ENCODE peak calls at places on chromosomes 13 and 19, in six cellular contexts. O, G, R, D, U and V are unnamed samples.

GRCh38 chr13:91586609-91587008 is 188.2 kb downstream of the GPC5 start:
- DNase-seq in O (no peak), G (no peak), R (no peak), D (no peak), U (no peak), V (no peak)

GRCh38 chr13:59458908-59459579 is 704.7 kb downstream of the DIAPH3 start:
- DNase-seq in O (no peak), G (no peak), R (peak), D (no peak), U (no peak), V (no peak)

GRCh38 chr19:51970718-51971117 is 15.9 kb downstream of the ZNF350 start:
- DNase-seq in O (no peak), G (no peak), R (no peak), D (no peak), U (no peak), V (no peak)

GRCh38 chr19:7682175-7682855 is 1.7 kb downstream of the TRAPPC5 start:
- DNase-seq in O (no peak), G (no peak), R (no peak), D (no peak), U (no peak), V (no peak)

GRCh38 chr19:14450168-14450874 is 17.2 kb downstream of the PKN1 start:
- DNase-seq in O (peak), G (no peak), R (no peak), D (no peak), U (no peak), V (no peak)

GRCh38 chr19:20153281-20153680 is 13.7 kb upstream of the ZNF486 start:
- DNase-seq in O (no peak), G (no peak), R (no peak), D (no peak), U (no peak), V (no peak)

GRCh38 chr13:110641055-110642015 is 26.0 kb downstream of the NAXD start:
- DNase-seq in O (peak), G (no peak), R (peak), D (peak), U (peak), V (no peak)

GRCh38 chr19:5018224-5019015 is 49.5 kb downstream of the KDM4B start:
- DNase-seq in O (no peak), G (no peak), R (peak), D (no peak), U (no peak), V (no peak)

GRCh38 chr19:15595069-15595468 is 19.9 kb upstream of the CYP4F8 start:
- DNase-seq in O (no peak), G (no peak), R (no peak), D (no peak), U (no peak), V (peak)

GRCh38 chr13:102836471-102836870 is 9.4 kb upstream of the ERCC5 start:
- DNase-seq in O (no peak), G (no peak), R (no peak), D (no peak), U (no peak), V (no peak)

GRCh38 chr19:18743281-18743825 is 47.8 kb downstream of the COMP start:
- DNase-seq in O (peak), G (no peak), R (peak), D (peak), U (peak), V (no peak)

GRCh38 chr19:3188627-3189596 is 3.2 kb downstream of the NCLN start:
- DNase-seq in O (no peak), G (no peak), R (no peak), D (no peak), U (no peak), V (no peak)
- H3K4me3 ChIP-seq in O (no peak), G (no peak), R (no peak), D (no peak), U (no peak), V (no peak)

GRCh38 chr19:47600246-47601179 is 8.4 kb upstream of the BICRA start:
- DNase-seq in O (peak), G (peak), R (peak), D (peak), U (peak), V (peak)
- TF ChIP-seq POLR2A in O (peak), G (peak), R (peak), D (peak), U (peak), V (peak)

GRCh38 chr13:26053418-26053980 is 1.7 kb upstream of the SHISA2 start:
- DNase-seq in O (no peak), G (no peak), R (no peak), D (no peak), U (no peak), V (no peak)

GRCh38 chr13:26048745-26049144 is 3.1 kb downstream of the SHISA2 start:
- DNase-seq in O (no peak), G (no peak), R (no peak), D (no peak), U (no peak), V (no peak)

GRCh38 chr13:26052136-26052736 is 420 bp upstream of the SHISA2 start:
- DNase-seq in O (no peak), G (no peak), R (no peak), D (no peak), U (no peak), V (no peak)

GRCh38 chr13:26051231-26052135 is at the start of gene SHISA2:
- DNase-seq in O (no peak), G (no peak), R (peak), D (no peak), U (peak), V (no peak)

GRCh38 chr13:26050568-26051230 is 1.1 kb downstream of the SHISA2 start:
- DNase-seq in O (no peak), G (no peak), R (no peak), D (no peak), U (peak), V (no peak)
- H3K4me3 ChIP-seq in O (no peak), G (peak), R (no peak), D (no peak), U (no peak), V (no peak)

GRCh38 chr19:49662011-49662410 is 3.6 kb downstream of the IRF3 start:
- DNase-seq in O (no peak), G (no peak), R (no peak), D (no peak), U (no peak), V (no peak)

GRCh38 chr19:49663224-49663623 is 2.4 kb downstream of the IRF3 start:
- DNase-seq in O (no peak), G (no peak), R (no peak), D (no peak), U (no peak), V (no peak)

GRCh38 chr19:49665301-49666119 is at the start of the genes BCL2L12 and IRF3:
- DNase-seq in O (peak), G (peak), R (peak), D (peak), U (peak), V (peak)

GRCh38 chr19:49666120-49666444 is 349 bp downstream of the BCL2L12 start:
- DNase-seq in O (no peak), G (no peak), R (no peak), D (no peak), U (no peak), V (no peak)

DNA sequence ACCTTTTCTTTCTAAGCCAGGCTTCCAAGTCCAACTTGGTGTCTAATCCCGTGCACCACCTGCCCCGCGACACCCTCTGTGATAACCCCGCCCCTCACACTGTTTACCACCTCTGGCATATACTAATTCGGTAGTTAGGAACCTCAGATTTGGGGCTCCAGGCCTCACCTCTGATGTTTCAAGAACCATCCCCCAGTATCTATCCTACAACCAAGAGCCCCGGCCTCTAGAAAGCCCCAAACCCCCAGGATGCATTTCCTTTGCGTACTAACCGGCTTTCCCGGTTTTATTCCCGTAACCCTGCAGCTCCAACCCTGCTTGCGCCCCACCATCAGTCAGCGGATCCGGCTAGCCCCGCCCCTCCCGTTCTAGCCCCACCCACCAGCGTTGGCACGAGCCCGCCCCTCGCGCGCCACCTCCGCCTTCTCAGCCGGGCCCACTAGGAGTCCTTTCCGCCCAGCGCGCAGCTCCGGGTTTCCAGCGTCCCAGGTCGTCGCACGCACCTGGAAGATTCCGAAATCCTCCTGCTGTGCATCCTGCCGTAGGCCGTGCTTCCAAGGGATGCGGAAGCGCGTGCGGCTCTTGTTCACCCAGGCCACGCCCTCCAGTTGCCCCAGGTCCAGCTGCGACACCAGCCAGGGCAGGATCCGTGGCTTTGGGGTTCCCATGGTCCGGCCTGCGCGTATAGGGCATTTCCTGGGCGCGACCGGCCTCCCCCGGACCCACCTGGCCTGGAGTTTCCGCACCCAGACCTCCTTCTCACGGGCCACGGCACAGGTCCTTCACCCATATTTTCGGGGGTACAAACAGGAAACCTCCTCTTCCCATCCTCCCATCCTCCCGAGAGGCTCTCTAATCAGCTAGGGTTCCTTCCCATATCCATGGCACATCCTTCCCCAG is 1.2 kb downstream of the IRF3 start:
- DNase-seq in O (peak), G (peak), R (peak), D (peak), U (peak), V (peak)
- TF ChIP-seq POLR2A in O (peak), G (peak), R (no peak), D (peak), U (peak), V (no peak)